ENCODE peak calls at places on chromosome 18, in ten cellular contexts. One of them, this sample, is unnamed.
A peak's percentile ranks its signal among the peaks of the same experiment; 100 is the strongest.

GRCh38 chr18:57185434-57185833 is 38.5 kb downstream of the BOD1L2 start:
- DNase-seq in A549: no peak
- DNase-seq in spleen: no peak
- DNase-seq in ovary: no peak
- DNase-seq in gastrocnemius medialis: no peak
- DNase-seq in H54: no peak
- DNase-seq in HCT116: no peak
- DNase-seq in NB4: no peak
- DNase-seq in transverse colon: no peak
- DNase-seq in uterus: no peak
- DNase-seq in this sample: no peak

GRCh38 chr18:55189972-55190371 is 230.7 kb upstream of the CCDC68 start:
- DNase-seq in ovary: no peak
- DNase-seq in transverse colon: no peak
- DNase-seq in spleen: no peak
- DNase-seq in HCT116: no peak
- DNase-seq in A549: no peak
- DNase-seq in gastrocnemius medialis: no peak
- DNase-seq in uterus: no peak
- DNase-seq in H54: no peak
- DNase-seq in NB4: no peak
- DNase-seq in this sample: no peak

GRCh38 chr18:60389314-60389713 is 16.7 kb upstream of the MC4R start:
- DNase-seq in HCT116: no peak
- DNase-seq in ovary: no peak
- DNase-seq in uterus: no peak
- DNase-seq in A549: no peak
- DNase-seq in transverse colon: no peak
- DNase-seq in NB4: no peak
- DNase-seq in gastrocnemius medialis: no peak
- DNase-seq in H54: no peak
- DNase-seq in spleen: no peak
- DNase-seq in this sample: no peak

GRCh38 chr18:57175550-57175949 is 28.7 kb downstream of the BOD1L2 start:
- DNase-seq in gastrocnemius medialis: no peak
- DNase-seq in NB4: peak; percentile 22
- DNase-seq in A549: no peak
- DNase-seq in spleen: no peak
- DNase-seq in uterus: no peak
- DNase-seq in HCT116: no peak
- DNase-seq in H54: no peak
- DNase-seq in ovary: no peak
- DNase-seq in transverse colon: no peak
- DNase-seq in this sample: no peak

GRCh38 chr18:27921904-27922541 is 254.9 kb downstream of the CDH2 start:
- DNase-seq in HCT116: peak; percentile 32
- DNase-seq in uterus: no peak
- DNase-seq in A549: peak; percentile 5
- DNase-seq in transverse colon: no peak
- DNase-seq in gastrocnemius medialis: no peak
- DNase-seq in ovary: no peak
- DNase-seq in H54: peak; percentile 13
- DNase-seq in NB4: no peak
- DNase-seq in spleen: no peak
- DNase-seq in this sample: no peak

GRCh38 chr18:7750095-7750663 is 183.1 kb downstream of the PTPRM start:
- DNase-seq in NB4: no peak
- DNase-seq in H54: no peak
- DNase-seq in HCT116: no peak
- DNase-seq in transverse colon: no peak
- DNase-seq in uterus: no peak
- DNase-seq in ovary: no peak
- DNase-seq in A549: no peak
- DNase-seq in spleen: no peak
- DNase-seq in gastrocnemius medialis: no peak
- DNase-seq in this sample: no peak

GRCh38 chr18:62152844-62153243 is 34.0 kb downstream of the PIGN start:
- DNase-seq in NB4: no peak
- DNase-seq in spleen: no peak
- DNase-seq in A549: no peak
- DNase-seq in ovary: no peak
- DNase-seq in uterus: no peak
- DNase-seq in HCT116: no peak
- DNase-seq in transverse colon: no peak
- DNase-seq in H54: no peak
- DNase-seq in gastrocnemius medialis: no peak
- DNase-seq in this sample: no peak

GRCh38 chr18:55351220-55351619 is 236.8 kb downstream of the TCF4 start:
- DNase-seq in spleen: no peak
- DNase-seq in HCT116: no peak
- DNase-seq in uterus: no peak
- DNase-seq in ovary: no peak
- DNase-seq in H54: no peak
- DNase-seq in gastrocnemius medialis: no peak
- DNase-seq in NB4: no peak
- DNase-seq in A549: no peak
- DNase-seq in transverse colon: no peak
- DNase-seq in this sample: no peak

GRCh38 chr18:68263481-68263880 is 451.4 kb downstream of the TMX3 start:
- DNase-seq in HCT116: no peak
- DNase-seq in transverse colon: no peak
- DNase-seq in H54: no peak
- DNase-seq in A549: no peak
- DNase-seq in uterus: no peak
- DNase-seq in spleen: no peak
- DNase-seq in ovary: no peak
- DNase-seq in gastrocnemius medialis: no peak
- DNase-seq in NB4: no peak
- DNase-seq in this sample: no peak

GRCh38 chr18:72941001-72941400 is 73.2 kb upstream of the NETO1 start:
- DNase-seq in uterus: no peak
- DNase-seq in A549: no peak
- DNase-seq in NB4: no peak
- DNase-seq in ovary: no peak
- DNase-seq in HCT116: no peak
- DNase-seq in H54: no peak
- DNase-seq in transverse colon: no peak
- DNase-seq in gastrocnemius medialis: no peak
- DNase-seq in spleen: no peak
- DNase-seq in this sample: no peak

GRCh38 chr18:35479911-35480586 is 17.7 kb downstream of the INO80C start:
- DNase-seq in ovary: no peak
- DNase-seq in spleen: no peak
- DNase-seq in HCT116: no peak
- DNase-seq in H54: no peak
- DNase-seq in uterus: no peak
- DNase-seq in transverse colon: peak; percentile 46
- DNase-seq in A549: no peak
- DNase-seq in gastrocnemius medialis: no peak
- DNase-seq in NB4: no peak
- DNase-seq in this sample: no peak

GRCh38 chr18:47832348-47832747 is 98.1 kb downstream of the SMAD2 start:
- DNase-seq in HCT116: no peak
- DNase-seq in H54: no peak
- DNase-seq in A549: no peak
- DNase-seq in NB4: no peak
- DNase-seq in uterus: no peak
- DNase-seq in ovary: no peak
- DNase-seq in gastrocnemius medialis: no peak
- DNase-seq in spleen: no peak
- DNase-seq in transverse colon: no peak
- DNase-seq in this sample: no peak

GRCh38 chr18:47826157-47827074 is 104.0 kb downstream of the SMAD2 start:
- DNase-seq in HCT116: no peak
- DNase-seq in uterus: no peak
- DNase-seq in NB4: no peak
- DNase-seq in spleen: no peak
- DNase-seq in gastrocnemius medialis: no peak
- DNase-seq in transverse colon: peak; percentile 10
- DNase-seq in A549: no peak
- DNase-seq in H54: no peak
- DNase-seq in ovary: no peak
- DNase-seq in this sample: no peak

GRCh38 chr18:47829831-47830230 is 100.6 kb downstream of the SMAD2 start:
- DNase-seq in spleen: no peak
- DNase-seq in uterus: no peak
- DNase-seq in transverse colon: no peak
- DNase-seq in A549: no peak
- DNase-seq in ovary: no peak
- DNase-seq in HCT116: no peak
- DNase-seq in H54: no peak
- DNase-seq in gastrocnemius medialis: no peak
- DNase-seq in NB4: no peak
- DNase-seq in this sample: no peak

GRCh38 chr18:47830772-47831171 is 99.7 kb downstream of the SMAD2 start:
- DNase-seq in spleen: no peak
- DNase-seq in HCT116: no peak
- DNase-seq in NB4: no peak
- DNase-seq in transverse colon: no peak
- DNase-seq in A549: no peak
- DNase-seq in gastrocnemius medialis: no peak
- DNase-seq in ovary: no peak
- DNase-seq in H54: no peak
- DNase-seq in uterus: no peak
- DNase-seq in this sample: no peak
- TF ChIP-seq POLR2A in spleen: no peak
- TF ChIP-seq POLR2A in HCT116: no peak
- TF ChIP-seq POLR2A in NB4: no peak
- TF ChIP-seq POLR2A in transverse colon: no peak
- TF ChIP-seq POLR2A in A549: no peak
- TF ChIP-seq POLR2A in gastrocnemius medialis: no peak
- TF ChIP-seq POLR2A in ovary: no peak
- TF ChIP-seq POLR2A in H54: no peak
- TF ChIP-seq POLR2A in uterus: no peak
- TF ChIP-seq POLR2A in this sample: no peak

GRCh38 chr18:75208055-75208835 is 694 bp downstream of the PTGR3 start:
- DNase-seq in gastrocnemius medialis: peak; percentile 32
- DNase-seq in A549: no peak
- DNase-seq in transverse colon: peak; percentile 64
- DNase-seq in spleen: peak; percentile 89
- DNase-seq in uterus: peak; percentile 45
- DNase-seq in H54: no peak
- DNase-seq in NB4: peak; percentile 75
- DNase-seq in ovary: peak; percentile 66
- DNase-seq in HCT116: no peak
- DNase-seq in this sample: peak; percentile 58
- TF ChIP-seq POLR2A in gastrocnemius medialis: peak; percentile 44
- TF ChIP-seq POLR2A in A549: no peak
- TF ChIP-seq POLR2A in transverse colon: peak; percentile 56
- TF ChIP-seq POLR2A in spleen: no peak
- TF ChIP-seq POLR2A in uterus: no peak
- TF ChIP-seq POLR2A in H54: no peak
- TF ChIP-seq POLR2A in NB4: no peak
- TF ChIP-seq POLR2A in ovary: peak; percentile 9
- TF ChIP-seq POLR2A in HCT116: no peak
- TF ChIP-seq POLR2A in this sample: no peak

GRCh38 chr18:46072959-46073358 is 899 bp upstream of the PSTPIP2 start:
- DNase-seq in ovary: no peak
- DNase-seq in spleen: peak; percentile 56
- DNase-seq in gastrocnemius medialis: no peak
- DNase-seq in H54: no peak
- DNase-seq in transverse colon: no peak
- DNase-seq in NB4: no peak
- DNase-seq in uterus: no peak
- DNase-seq in HCT116: no peak
- DNase-seq in A549: no peak
- DNase-seq in this sample: no peak

GRCh38 chr18:46073474-46074331 is 1.6 kb upstream of the PSTPIP2 start:
- DNase-seq in H54: no peak
- DNase-seq in transverse colon: peak; percentile 39
- DNase-seq in ovary: no peak
- DNase-seq in spleen: peak; percentile 50
- DNase-seq in NB4: peak; percentile 66
- DNase-seq in uterus: peak; percentile 44
- DNase-seq in HCT116: peak; percentile 51
- DNase-seq in gastrocnemius medialis: no peak
- DNase-seq in A549: no peak
- DNase-seq in this sample: no peak

GRCh38 chr18:46070683-46071614 is 1.1 kb downstream of the PSTPIP2 start:
- DNase-seq in A549: no peak
- DNase-seq in uterus: no peak
- DNase-seq in NB4: peak; percentile 58
- DNase-seq in HCT116: no peak
- DNase-seq in H54: no peak
- DNase-seq in ovary: no peak
- DNase-seq in gastrocnemius medialis: no peak
- DNase-seq in spleen: peak; percentile 82
- DNase-seq in transverse colon: no peak
- DNase-seq in this sample: no peak

GRCh38 chr18:46071615-46071893 is 506 bp downstream of the PSTPIP2 start:
- DNase-seq in H54: no peak
- DNase-seq in NB4: no peak
- DNase-seq in spleen: no peak
- DNase-seq in ovary: no peak
- DNase-seq in gastrocnemius medialis: no peak
- DNase-seq in uterus: no peak
- DNase-seq in A549: no peak
- DNase-seq in HCT116: no peak
- DNase-seq in transverse colon: no peak
- DNase-seq in this sample: no peak

GRCh38 chr18:46071894-46072867 is at the start of gene PSTPIP2:
- DNase-seq in A549: no peak
- DNase-seq in uterus: peak; percentile 59
- DNase-seq in H54: peak; percentile 48
- DNase-seq in HCT116: peak; percentile 22
- DNase-seq in transverse colon: peak; percentile 71
- DNase-seq in ovary: peak; percentile 69
- DNase-seq in NB4: no peak
- DNase-seq in gastrocnemius medialis: peak; percentile 46
- DNase-seq in spleen: peak; percentile 96
- DNase-seq in this sample: peak; percentile 88
- TF ChIP-seq POLR2A in A549: no peak
- TF ChIP-seq POLR2A in uterus: peak; percentile 39
- TF ChIP-seq POLR2A in H54: peak; percentile 33
- TF ChIP-seq POLR2A in HCT116: no peak
- TF ChIP-seq POLR2A in transverse colon: peak; percentile 24
- TF ChIP-seq POLR2A in ovary: no peak
- TF ChIP-seq POLR2A in NB4: no peak
- TF ChIP-seq POLR2A in gastrocnemius medialis: no peak
- TF ChIP-seq POLR2A in spleen: no peak
- TF ChIP-seq POLR2A in this sample: peak; percentile 23

DNA sequence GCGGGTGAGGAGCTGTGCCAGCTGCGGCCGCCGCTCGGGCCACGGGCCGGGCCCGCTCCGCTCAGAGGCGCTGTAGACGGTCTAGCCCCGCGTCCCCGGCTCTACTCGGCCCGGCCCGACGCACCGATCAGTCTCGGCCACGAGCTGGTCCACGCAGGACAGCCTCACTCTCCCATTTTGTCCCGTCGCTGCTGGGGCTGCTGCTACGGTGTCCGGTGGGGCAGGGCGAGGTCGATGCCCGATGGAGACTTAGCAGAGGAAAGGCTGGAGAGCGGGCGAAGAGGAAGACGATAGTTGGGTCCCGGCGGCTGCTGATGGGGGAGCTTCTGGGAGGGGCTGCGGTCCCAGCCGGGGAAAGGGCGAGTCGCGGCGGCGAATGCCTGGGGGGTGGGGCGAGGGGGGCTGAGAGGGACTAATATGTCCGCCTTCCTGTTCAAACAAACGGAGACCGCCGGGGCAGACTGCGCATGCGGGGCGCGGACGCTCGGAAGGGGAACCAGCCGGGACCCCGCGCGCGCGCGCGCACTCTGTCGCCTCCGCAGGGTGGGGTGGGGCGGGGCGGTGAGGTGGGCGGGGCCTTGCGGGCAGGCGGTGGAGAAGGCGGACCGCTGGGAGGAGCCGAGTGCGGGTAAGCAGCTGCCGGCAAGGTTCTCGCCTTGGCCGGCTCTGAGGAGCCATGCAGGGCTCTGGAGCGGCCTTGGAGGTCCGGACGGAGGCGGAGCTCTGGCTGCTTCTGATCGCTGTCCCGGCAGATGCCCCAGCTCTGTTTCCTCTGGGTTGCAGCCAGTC is at the start of gene ROCK1:
- DNase-seq in spleen: peak; percentile 100
- DNase-seq in A549: peak; percentile 70
- DNase-seq in NB4: peak; percentile 96
- DNase-seq in transverse colon: peak; percentile 99
- DNase-seq in ovary: peak; percentile 100
- DNase-seq in uterus: peak; percentile 99
- DNase-seq in HCT116: peak; percentile 89
- DNase-seq in H54: peak; percentile 75
- DNase-seq in gastrocnemius medialis: peak; percentile 96
- DNase-seq in this sample: peak; percentile 99
- TF ChIP-seq POLR2A in spleen: peak; percentile 78
- TF ChIP-seq POLR2A in A549: peak; percentile 63
- TF ChIP-seq POLR2A in NB4: no peak
- TF ChIP-seq POLR2A in transverse colon: peak; percentile 32
- TF ChIP-seq POLR2A in ovary: peak; percentile 75
- TF ChIP-seq POLR2A in uterus: peak; percentile 79
- TF ChIP-seq POLR2A in HCT116: peak; percentile 45
- TF ChIP-seq POLR2A in H54: peak; percentile 39
- TF ChIP-seq POLR2A in gastrocnemius medialis: peak; percentile 67
- TF ChIP-seq POLR2A in this sample: peak; percentile 88

This sample was measured in heart left ventricle.